ENCODE peak calls at places on chromosomes 1 and 21, in five cellular contexts. G, X, Q, B and S are unnamed samples.

GRCh38 chr21:32826317-32827167 is 55.0 kb upstream of the PAXBP1 start:
- DNase-seq in B (no peak), X (peak), Q (no peak), G (peak), S (peak)

GRCh38 chr1:53127546-53127945 is 14.9 kb downstream of the SLC1A7 start:
- DNase-seq in G (no peak), B (no peak), Q (no peak), X (no peak), S (no peak)

GRCh38 chr1:96309783-96310182 is 411.8 kb upstream of the PTBP2 start:
- DNase-seq in G (no peak), X (peak), B (peak), Q (no peak), S (no peak)

GRCh38 chr1:220761688-220762427 is 13.7 kb downstream of the MTARC2 start:
- DNase-seq in G (no peak), B (no peak), X (no peak), Q (no peak), S (no peak)

GRCh38 chr1:171139890-171140289 is 45.2 kb upstream of the FMO2 start:
- DNase-seq in B (no peak), Q (no peak), G (no peak), X (no peak), S (no peak)

GRCh38 chr1:218633238-218633948 is 288.3 kb downstream of the TGFB2 start:
- DNase-seq in G (no peak), B (no peak), Q (no peak), X (no peak), S (no peak)

GRCh38 chr1:5938068-5938740 is 54.0 kb downstream of the NPHP4 start:
- DNase-seq in X (peak), B (no peak), G (no peak), Q (no peak), S (no peak)

GRCh38 chr21:43718872-43719747 is at the start of gene PDXK:
- DNase-seq in Q (peak), X (peak), G (peak), B (peak), S (peak)

GRCh38 chr1:38000529-38001453 is 4.5 kb downstream of the FHL3 start:
- DNase-seq in G (no peak), B (peak), Q (no peak), X (peak), S (no peak)

GRCh38 chr1:113786055-113786454 is 26.2 kb downstream of the RSBN1 start:
- DNase-seq in B (no peak), X (no peak), Q (no peak), G (no peak), S (no peak)

GRCh38 chr1:35925741-35926140 is 5.2 kb upstream of the AGO3 start:
- DNase-seq in B (no peak), Q (no peak), X (peak), G (no peak), S (no peak)

GRCh38 chr1:181391297-181391905 is 91.9 kb upstream of the CACNA1E start:
- DNase-seq in Q (no peak), G (no peak), X (no peak), B (no peak), S (no peak)

GRCh38 chr1:52919051-52919719 is 2.4 kb downstream of the ECHDC2 start:
- DNase-seq in X (no peak), G (no peak), Q (no peak), B (no peak), S (no peak)

GRCh38 chr1:223748773-223749733 is 36.7 kb downstream of the CAPN2 start:
- DNase-seq in G (peak), B (peak), Q (peak), X (peak), S (no peak)

GRCh38 chr1:50378757-50379156 is 44.5 kb downstream of the DMRTA2 start:
- DNase-seq in B (no peak), Q (no peak), X (no peak), G (no peak), S (no peak)

GRCh38 chr1:244297616-244298015 is 154.1 kb downstream of the ADSS2 start:
- DNase-seq in B (no peak), Q (no peak), G (no peak), X (no peak), S (no peak)

GRCh38 chr1:67429528-67430357 is 459 bp downstream of the SERBP1 start:
- DNase-seq in X (no peak), Q (peak), B (peak), G (no peak), S (no peak)

GRCh38 chr1:228092342-228093049 is 10.0 kb downstream of the ARF1 start:
- DNase-seq in G (no peak), B (no peak), Q (no peak), X (no peak), S (peak)

GRCh38 chr1:183159960-183160359 is 26.1 kb upstream of the LAMC2 start:
- DNase-seq in Q (no peak), G (no peak), X (no peak), B (no peak), S (no peak)

GRCh38 chr1:174815036-174815435 is 184.7 kb upstream of the CACYBP start:
- DNase-seq in G (peak), X (peak), B (no peak), Q (no peak), S (no peak)

GRCh38 chr1:153699116-153699515 is 20.6 kb downstream of the NPR1 start:
- DNase-seq in B (no peak), X (peak), Q (no peak), G (no peak), S (no peak)

GRCh38 chr1:6859415-6860343 is 74.4 kb downstream of the CAMTA1 start:
- DNase-seq in B (no peak), X (peak), G (no peak), Q (no peak), S (no peak)

GRCh38 chr1:188128761-188129160 is 1300.0 kb downstream of the PLA2G4A start:
- DNase-seq in X (peak), G (peak), Q (no peak), B (no peak), S (no peak)

GRCh38 chr1:226064816-226065248 is 2.3 kb downstream of the H3-3A start:
- DNase-seq in X (peak), G (peak), Q (no peak), B (peak), S (no peak)

DNA sequence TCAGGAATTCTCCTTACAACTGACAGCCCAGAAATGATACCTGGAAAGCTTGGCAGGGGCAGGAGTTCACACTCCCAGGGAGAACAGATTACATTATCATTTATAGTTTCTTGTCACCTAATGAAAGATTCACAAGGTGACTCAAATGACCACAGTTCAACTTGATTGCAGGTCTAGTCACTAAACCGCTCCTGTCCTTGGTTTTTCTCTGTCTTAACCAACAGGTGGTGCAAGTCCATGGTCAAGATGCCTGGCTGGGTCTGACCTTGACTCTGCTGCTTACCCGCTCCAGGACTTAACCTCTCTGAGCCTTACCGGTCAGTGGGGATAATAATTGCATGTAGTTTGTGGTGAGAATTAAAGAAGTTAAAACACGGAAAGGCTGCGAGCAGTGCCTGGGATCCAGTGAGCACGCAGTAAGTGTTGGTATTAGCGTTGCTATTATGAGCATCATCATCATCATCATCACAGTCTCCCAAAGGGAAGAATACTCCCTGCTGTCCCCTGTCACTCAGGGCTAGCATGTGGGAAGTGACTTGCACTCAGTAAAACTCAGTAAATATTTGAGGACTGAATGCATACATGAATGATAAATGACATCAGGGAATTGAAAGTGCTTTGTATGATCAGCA is 125.4 kb upstream of the CD34 start:
- DNase-seq in X (peak), G (peak), Q (no peak), B (no peak), S (no peak)
- TF ChIP-seq CTCF in X (peak), G (peak), Q (no peak), B (no peak), S (peak)

GRCh38 chr1:151277249-151277648 is 4.8 kb upstream of the ZNF687 start:
- DNase-seq in B (no peak), X (no peak), Q (no peak), G (peak), S (no peak)

GRCh38 chr1:151282883-151283725 is 1.0 kb downstream of the ZNF687 start:
- DNase-seq in X (no peak), G (peak), Q (no peak), B (no peak), S (peak)

GRCh38 chr1:151284013-151284577 is 2.0 kb downstream of the ZNF687 start:
- DNase-seq in G (no peak), B (no peak), X (no peak), Q (no peak), S (no peak)

GRCh38 chr1:151281969-151282882 is at the start of gene ZNF687:
- DNase-seq in G (peak), Q (peak), X (peak), B (peak), S (peak)

DNA sequence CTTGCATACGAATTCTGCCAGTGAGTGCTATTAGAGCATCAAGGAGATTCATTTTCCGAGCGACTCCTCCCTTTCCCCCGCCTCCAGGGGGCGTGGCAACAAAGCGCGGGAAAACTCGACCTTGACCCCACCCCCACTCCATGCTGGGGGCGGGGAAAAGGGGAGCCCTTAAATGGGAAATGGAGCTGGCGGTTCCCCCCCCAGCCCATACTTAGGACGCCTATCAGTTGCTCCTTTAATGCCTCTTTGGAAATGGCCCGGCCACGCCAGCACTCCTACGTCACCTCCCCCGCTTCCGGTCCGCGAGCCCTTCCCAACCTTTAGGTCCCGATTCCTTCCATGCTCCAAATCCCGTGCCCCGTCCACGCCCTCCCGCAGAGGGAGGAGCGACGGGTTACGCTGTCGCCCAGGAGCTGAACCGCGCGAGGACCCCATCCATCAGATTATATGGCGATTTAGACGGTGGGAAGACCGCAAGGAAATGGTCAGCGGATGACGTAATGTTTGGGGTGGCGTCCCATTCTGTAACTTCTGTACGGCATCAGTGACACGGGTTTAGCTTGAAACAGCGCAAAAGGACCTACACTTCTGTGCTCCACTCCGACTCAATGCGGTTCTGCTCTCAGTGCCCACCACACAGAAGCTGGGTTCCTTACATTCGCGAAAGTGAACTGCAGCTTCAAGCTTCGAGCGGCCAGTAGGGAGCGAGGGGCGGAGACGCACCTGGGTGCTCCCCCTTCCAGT is 702 bp upstream of the ZNF687 start:
- DNase-seq in B (peak), G (peak), Q (peak), X (peak), S (peak)
- TF ChIP-seq CTCF in B (peak), G (no peak), Q (no peak), X (peak), S (no peak)

DNA sequence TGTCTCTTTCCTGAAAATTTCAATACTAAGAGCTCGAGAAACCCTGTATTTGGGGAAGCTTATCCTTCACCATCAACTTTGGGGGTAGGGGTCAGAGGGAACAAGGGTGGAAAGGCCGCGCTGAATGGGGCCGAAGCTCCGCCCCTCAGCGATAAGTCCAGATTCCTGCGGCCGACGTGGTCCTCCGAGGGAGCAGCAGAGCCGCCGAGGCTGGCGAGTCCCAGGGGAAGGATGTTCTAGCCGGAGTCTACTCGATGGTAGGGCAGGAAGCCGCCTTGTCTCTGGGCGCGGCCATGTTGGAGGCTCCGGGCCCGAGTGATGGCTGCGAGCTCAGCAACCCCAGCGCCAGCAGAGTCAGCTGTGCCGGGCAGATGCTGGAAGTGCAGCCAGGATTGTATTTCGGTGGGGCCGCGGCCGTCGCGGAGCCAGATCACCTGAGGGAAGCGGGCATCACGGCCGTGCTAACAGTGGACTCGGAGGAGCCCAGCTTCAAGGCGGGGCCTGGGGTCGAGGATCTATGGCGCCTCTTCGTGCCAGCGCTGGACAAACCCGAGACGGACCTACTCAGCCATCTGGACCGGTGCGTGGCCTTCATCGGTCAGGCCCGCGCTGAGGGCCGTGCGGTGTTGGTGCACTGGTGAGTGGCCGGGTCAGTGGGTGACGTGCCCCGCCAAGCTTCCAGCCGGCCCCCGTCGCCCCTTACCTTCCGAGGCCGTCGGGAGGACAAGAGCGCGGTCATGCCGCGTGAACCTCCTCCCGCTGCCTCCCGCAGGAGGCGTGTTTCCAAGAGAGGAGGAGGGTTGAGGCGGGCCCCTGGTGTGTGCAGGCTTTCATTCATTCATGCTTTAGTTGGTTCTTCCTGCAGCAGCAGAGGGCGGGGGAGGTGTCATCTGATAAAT is at the start of gene DUSP12:
- DNase-seq in G (peak), X (peak), B (peak), Q (peak), S (peak)
- TF ChIP-seq CTCF in G (peak), X (peak), B (peak), Q (no peak), S (peak)

DNA sequence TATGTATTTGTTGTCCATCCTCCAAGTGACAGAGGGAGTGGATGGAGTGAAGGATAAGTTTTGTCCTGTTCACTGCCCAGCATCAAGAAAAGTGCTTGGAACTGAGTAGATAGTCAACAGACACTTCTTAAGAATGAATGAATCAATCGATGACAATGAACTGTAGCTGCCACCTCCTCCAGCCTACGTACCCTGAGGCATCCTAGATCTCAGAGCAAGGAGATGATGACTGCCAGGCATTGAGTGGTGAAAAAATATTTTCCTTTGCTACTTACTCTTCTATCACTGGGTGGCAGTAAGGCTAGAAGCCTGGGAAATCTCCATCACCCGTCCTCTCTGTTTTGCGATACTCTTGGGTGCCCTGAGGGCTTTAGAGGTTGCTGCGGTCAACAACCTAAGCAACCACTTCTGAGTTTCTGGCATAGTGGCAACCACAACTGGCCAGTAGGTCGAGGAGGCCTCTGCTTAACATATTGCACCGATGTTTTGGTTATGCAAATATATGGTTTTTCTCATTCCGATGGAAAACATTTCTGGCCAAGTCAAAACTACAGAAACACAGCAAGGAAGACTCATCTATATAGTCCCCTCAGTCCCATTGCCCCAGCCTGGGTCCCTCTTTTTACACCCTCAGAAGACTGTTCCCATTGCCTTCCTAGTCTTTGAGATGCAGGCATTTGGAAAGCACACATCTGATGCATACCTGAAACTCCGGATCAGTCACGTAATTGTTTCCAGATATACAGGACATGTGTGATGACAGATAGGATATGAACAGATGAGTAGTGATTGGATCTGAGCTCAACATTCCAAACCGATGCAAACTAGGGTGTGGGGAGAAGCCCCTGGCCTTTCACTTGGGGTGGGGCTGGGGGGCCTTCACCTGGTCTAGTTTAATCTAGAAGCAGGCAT is 136.8 kb downstream of the RUNX1 start:
- DNase-seq in G (peak), Q (no peak), B (no peak), X (no peak), S (no peak)
- TF ChIP-seq CTCF in G (no peak), Q (no peak), B (no peak), X (no peak), S (no peak)

DNA sequence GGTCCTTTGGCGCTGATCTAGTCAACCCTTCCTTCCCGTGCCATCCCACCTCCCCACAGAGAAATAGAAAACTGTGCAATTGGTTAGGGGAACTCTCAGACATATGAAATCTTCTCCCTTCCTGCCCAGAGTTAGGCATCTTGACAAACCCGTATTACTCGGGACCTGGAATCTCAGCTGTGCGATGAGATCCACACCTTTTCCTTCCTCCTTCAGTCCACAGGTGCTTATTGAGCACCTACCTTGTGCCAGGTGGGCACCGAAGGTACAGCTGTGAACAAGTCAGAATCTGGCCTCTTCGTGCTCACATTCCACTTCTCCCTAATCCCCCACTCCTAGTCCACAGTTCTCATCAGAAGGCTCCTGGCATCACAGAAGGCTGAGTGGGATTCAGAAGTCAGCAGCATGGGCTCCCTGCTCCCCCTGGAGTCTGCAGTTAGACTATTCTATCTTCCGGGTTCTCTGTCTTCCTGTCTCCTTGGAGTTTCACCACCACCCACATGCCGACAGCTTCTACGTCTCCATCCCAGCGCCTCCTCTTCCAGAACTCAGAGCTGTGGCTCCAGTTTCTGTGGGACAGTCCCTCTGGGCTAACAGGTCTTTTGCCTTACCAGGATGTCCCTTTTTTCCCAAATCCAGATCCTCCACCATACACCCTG is 23.0 kb downstream of the KNCN start:
- DNase-seq in G (no peak), B (no peak), Q (no peak), X (no peak), S (no peak)
- TF ChIP-seq CTCF in G (no peak), B (no peak), Q (no peak), X (peak), S (peak)

DNA sequence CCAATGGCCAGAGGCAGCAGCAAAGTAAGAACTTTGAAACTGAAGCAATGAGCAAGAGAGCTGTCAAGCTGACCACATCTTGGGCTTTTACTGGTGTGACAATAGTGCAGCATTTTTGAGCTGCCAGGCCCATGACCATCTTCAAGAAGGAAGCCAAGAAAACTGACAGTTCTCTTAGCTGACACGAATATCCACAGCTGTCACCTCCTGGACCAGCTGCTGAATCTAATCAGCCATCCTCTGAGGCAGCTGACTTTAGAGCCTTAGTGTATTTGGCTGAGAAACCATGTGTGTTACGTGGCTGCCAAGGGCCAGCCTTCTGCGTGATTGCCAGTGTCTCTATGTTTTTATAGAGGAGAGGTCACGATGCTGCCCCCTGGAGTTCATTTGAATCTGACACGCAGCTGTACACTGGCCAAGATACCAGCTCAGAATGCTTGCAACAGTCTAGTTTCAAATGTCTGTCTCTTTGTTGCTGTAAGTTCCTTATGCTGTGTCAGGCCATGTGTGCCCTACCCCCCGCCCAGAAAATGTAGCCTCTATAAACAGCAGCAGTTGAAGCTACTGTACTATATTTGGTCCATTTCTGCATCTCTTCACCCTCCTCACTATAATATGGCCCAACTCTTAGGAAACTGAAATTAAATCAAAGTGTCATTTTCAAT is 39.7 kb downstream of the PALMD start:
- DNase-seq in G (peak), B (peak), X (peak), Q (no peak), S (no peak)
- TF ChIP-seq CTCF in G (peak), B (peak), X (peak), Q (no peak), S (peak)